ENCODE peak calls at places on chromosome 2, in eight cellular contexts. One of them, this sample, is unnamed.

GRCh38 chr2:233428008-233428407 is 73.7 kb downstream of the DGKD start:
- DNase-seq in adrenal gland: no peak
- DNase-seq in upper lobe of right lung: peak; percentile 37
- DNase-seq in tibial nerve: no peak
- DNase-seq in brain microvascular endothelial cell: no peak
- DNase-seq in PC-3: no peak
- DNase-seq in left ventricle myocardium inferior: no peak
- DNase-seq in GM23338: no peak
- DNase-seq in this sample: no peak

GRCh38 chr2:75157435-75157834 is 41.9 kb downstream of the TACR1 start:
- DNase-seq in adrenal gland: no peak
- DNase-seq in upper lobe of right lung: no peak
- DNase-seq in tibial nerve: no peak
- DNase-seq in brain microvascular endothelial cell: no peak
- DNase-seq in PC-3: peak; percentile 60
- DNase-seq in left ventricle myocardium inferior: no peak
- DNase-seq in GM23338: peak; percentile 54
- DNase-seq in this sample: no peak

GRCh38 chr2:70087703-70088507 is 628 bp downstream of the PCBP1 start:
- DNase-seq in adrenal gland: peak; percentile 72
- DNase-seq in upper lobe of right lung: peak; percentile 85
- DNase-seq in tibial nerve: no peak
- DNase-seq in brain microvascular endothelial cell: peak; percentile 41
- DNase-seq in PC-3: peak; percentile 41
- DNase-seq in left ventricle myocardium inferior: peak; percentile 36
- DNase-seq in GM23338: peak; percentile 52
- DNase-seq in this sample: no peak

GRCh38 chr2:54724560-54725342 is 1.3 kb downstream of the EML6 start:
- DNase-seq in adrenal gland: peak; percentile 44
- DNase-seq in upper lobe of right lung: peak; percentile 67
- DNase-seq in tibial nerve: no peak
- DNase-seq in brain microvascular endothelial cell: no peak
- DNase-seq in PC-3: peak; percentile 25
- DNase-seq in left ventricle myocardium inferior: peak; percentile 28
- DNase-seq in GM23338: peak; percentile 53
- DNase-seq in this sample: no peak

GRCh38 chr2:147456729-147457128 is 388.1 kb upstream of the ACVR2A start:
- DNase-seq in adrenal gland: no peak
- DNase-seq in upper lobe of right lung: no peak
- DNase-seq in tibial nerve: no peak
- DNase-seq in brain microvascular endothelial cell: no peak
- DNase-seq in PC-3: no peak
- DNase-seq in left ventricle myocardium inferior: no peak
- DNase-seq in GM23338: no peak
- DNase-seq in this sample: no peak

GRCh38 chr2:33518929-33519328 is 42.5 kb downstream of the RASGRP3 start:
- DNase-seq in adrenal gland: no peak
- DNase-seq in upper lobe of right lung: no peak
- DNase-seq in tibial nerve: no peak
- DNase-seq in brain microvascular endothelial cell: peak; percentile 20
- DNase-seq in PC-3: peak; percentile 80
- DNase-seq in left ventricle myocardium inferior: no peak
- DNase-seq in GM23338: no peak
- DNase-seq in this sample: peak; percentile 6

GRCh38 chr2:158928965-158929364 is 39.5 kb upstream of the TANC1 start:
- DNase-seq in adrenal gland: no peak
- DNase-seq in upper lobe of right lung: no peak
- DNase-seq in tibial nerve: no peak
- DNase-seq in brain microvascular endothelial cell: no peak
- DNase-seq in PC-3: peak; percentile 38
- DNase-seq in left ventricle myocardium inferior: no peak
- DNase-seq in GM23338: no peak
- DNase-seq in this sample: no peak

GRCh38 chr2:38863061-38863695 is 12.6 kb downstream of the DHX57 start:
- DNase-seq in adrenal gland: no peak
- DNase-seq in upper lobe of right lung: no peak
- DNase-seq in tibial nerve: no peak
- DNase-seq in brain microvascular endothelial cell: no peak
- DNase-seq in PC-3: no peak
- DNase-seq in left ventricle myocardium inferior: no peak
- DNase-seq in GM23338: no peak
- DNase-seq in this sample: peak; percentile 38

GRCh38 chr2:205758051-205758450 is 75.8 kb downstream of the NRP2 start:
- DNase-seq in adrenal gland: peak; percentile 68
- DNase-seq in upper lobe of right lung: no peak
- DNase-seq in tibial nerve: no peak
- DNase-seq in brain microvascular endothelial cell: peak; percentile 90
- DNase-seq in PC-3: peak; percentile 64
- DNase-seq in left ventricle myocardium inferior: no peak
- DNase-seq in GM23338: no peak
- DNase-seq in this sample: no peak

GRCh38 chr2:102306125-102306524 is 5.2 kb upstream of the IL1RL1 start:
- DNase-seq in adrenal gland: no peak
- DNase-seq in upper lobe of right lung: no peak
- DNase-seq in tibial nerve: no peak
- DNase-seq in brain microvascular endothelial cell: no peak
- DNase-seq in PC-3: no peak
- DNase-seq in left ventricle myocardium inferior: no peak
- DNase-seq in GM23338: no peak
- DNase-seq in this sample: no peak

GRCh38 chr2:43905388-43905803 is 66.6 kb downstream of the ABCG8 start:
- DNase-seq in adrenal gland: no peak
- DNase-seq in upper lobe of right lung: no peak
- DNase-seq in tibial nerve: no peak
- DNase-seq in brain microvascular endothelial cell: peak; percentile 5
- DNase-seq in PC-3: no peak
- DNase-seq in left ventricle myocardium inferior: no peak
- DNase-seq in GM23338: no peak
- DNase-seq in this sample: peak; percentile 10

GRCh38 chr2:46632349-46632748 is 153.0 kb downstream of the TMEM247 start:
- DNase-seq in adrenal gland: no peak
- DNase-seq in upper lobe of right lung: no peak
- DNase-seq in tibial nerve: no peak
- DNase-seq in brain microvascular endothelial cell: no peak
- DNase-seq in PC-3: peak; percentile 86
- DNase-seq in left ventricle myocardium inferior: no peak
- DNase-seq in GM23338: peak; percentile 75
- DNase-seq in this sample: no peak

GRCh38 chr2:97996679-97997078 is 931 bp upstream of the TMEM131 start:
- DNase-seq in adrenal gland: no peak
- DNase-seq in upper lobe of right lung: peak; percentile 59
- DNase-seq in tibial nerve: no peak
- DNase-seq in brain microvascular endothelial cell: no peak
- DNase-seq in PC-3: no peak
- DNase-seq in left ventricle myocardium inferior: no peak
- DNase-seq in GM23338: peak; percentile 4
- DNase-seq in this sample: no peak

GRCh38 chr2:120763931-120764330 is 28.3 kb downstream of the GLI2 start:
- DNase-seq in adrenal gland: no peak
- DNase-seq in upper lobe of right lung: peak; percentile 40
- DNase-seq in tibial nerve: no peak
- DNase-seq in brain microvascular endothelial cell: no peak
- DNase-seq in PC-3: no peak
- DNase-seq in left ventricle myocardium inferior: no peak
- DNase-seq in GM23338: no peak
- DNase-seq in this sample: no peak

GRCh38 chr2:156331572-156332451 is 709 bp downstream of the NR4A2 start:
- DNase-seq in adrenal gland: peak; percentile 89
- DNase-seq in upper lobe of right lung: peak; percentile 88
- DNase-seq in tibial nerve: peak; percentile 75
- DNase-seq in brain microvascular endothelial cell: peak; percentile 83
- DNase-seq in PC-3: peak; percentile 69
- DNase-seq in left ventricle myocardium inferior: peak; percentile 50
- DNase-seq in GM23338: peak; percentile 77
- DNase-seq in this sample: no peak

GRCh38 chr2:123870877-123871276 is 154.2 kb upstream of the CNTNAP5 start:
- DNase-seq in adrenal gland: no peak
- DNase-seq in upper lobe of right lung: no peak
- DNase-seq in tibial nerve: no peak
- DNase-seq in brain microvascular endothelial cell: no peak
- DNase-seq in PC-3: no peak
- DNase-seq in left ventricle myocardium inferior: no peak
- DNase-seq in GM23338: peak; percentile 7
- DNase-seq in this sample: no peak

GRCh38 chr2:222939979-222940378 is 79.1 kb downstream of the ACSL3 start:
- DNase-seq in adrenal gland: no peak
- DNase-seq in upper lobe of right lung: no peak
- DNase-seq in tibial nerve: no peak
- DNase-seq in brain microvascular endothelial cell: no peak
- DNase-seq in PC-3: no peak
- DNase-seq in left ventricle myocardium inferior: no peak
- DNase-seq in GM23338: no peak
- DNase-seq in this sample: no peak

GRCh38 chr2:240981273-240981672 is 17.1 kb upstream of the SNED1 start:
- DNase-seq in adrenal gland: no peak
- DNase-seq in upper lobe of right lung: peak; percentile 23
- DNase-seq in tibial nerve: no peak
- DNase-seq in brain microvascular endothelial cell: no peak
- DNase-seq in PC-3: no peak
- DNase-seq in left ventricle myocardium inferior: no peak
- DNase-seq in GM23338: no peak
- DNase-seq in this sample: no peak

DNA sequence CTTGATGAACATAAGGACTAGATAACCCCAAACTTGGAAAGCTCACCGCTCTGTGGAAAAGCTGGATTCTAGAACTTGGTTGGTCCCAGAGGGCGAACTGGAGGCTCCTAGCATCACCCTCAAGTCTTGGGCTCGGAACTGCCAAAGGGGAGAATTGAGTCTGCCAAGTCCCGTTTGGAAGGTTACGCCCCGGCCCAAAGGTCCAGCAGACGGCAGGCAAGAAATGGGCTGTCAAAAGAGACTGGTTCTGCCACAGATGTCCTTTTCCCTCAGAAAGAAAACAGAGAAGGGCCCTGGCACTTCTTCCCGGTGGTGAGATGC is 182.2 kb downstream of the ANAPC1 start:
- DNase-seq in adrenal gland: no peak
- DNase-seq in upper lobe of right lung: no peak
- DNase-seq in tibial nerve: no peak
- DNase-seq in brain microvascular endothelial cell: no peak
- DNase-seq in PC-3: no peak
- DNase-seq in left ventricle myocardium inferior: no peak
- DNase-seq in GM23338: no peak
- DNase-seq in this sample: no peak
- H3K4me3 ChIP-seq in adrenal gland: no peak overlapping the region
- H3K4me3 ChIP-seq in upper lobe of right lung: no peak overlapping the region
- H3K4me3 ChIP-seq in tibial nerve: no peak overlapping the region
- H3K4me3 ChIP-seq in brain microvascular endothelial cell: no peak overlapping the region
- H3K4me3 ChIP-seq in PC-3: no peak overlapping the region
- H3K4me3 ChIP-seq in left ventricle myocardium inferior: no peak overlapping the region
- H3K4me3 ChIP-seq in GM23338: no peak overlapping the region
- H3K4me3 ChIP-seq in this sample: no peak overlapping the region

GRCh38 chr2:219520079-219520478 is 5.8 kb downstream of the ASIC4 start:
- DNase-seq in adrenal gland: no peak
- DNase-seq in upper lobe of right lung: no peak
- DNase-seq in tibial nerve: no peak
- DNase-seq in brain microvascular endothelial cell: no peak
- DNase-seq in PC-3: no peak
- DNase-seq in left ventricle myocardium inferior: no peak
- DNase-seq in GM23338: no peak
- DNase-seq in this sample: no peak

GRCh38 chr2:219521066-219521880 is 7.0 kb downstream of the ASIC4 start:
- DNase-seq in adrenal gland: peak; percentile 65
- DNase-seq in upper lobe of right lung: no peak
- DNase-seq in tibial nerve: no peak
- DNase-seq in brain microvascular endothelial cell: no peak
- DNase-seq in PC-3: peak; percentile 61
- DNase-seq in left ventricle myocardium inferior: no peak
- DNase-seq in GM23338: peak; percentile 88
- DNase-seq in this sample: no peak

GRCh38 chr2:219524817-219525216 is 10.5 kb downstream of the ASIC4 start:
- DNase-seq in adrenal gland: no peak
- DNase-seq in upper lobe of right lung: no peak
- DNase-seq in tibial nerve: no peak
- DNase-seq in brain microvascular endothelial cell: no peak
- DNase-seq in PC-3: no peak
- DNase-seq in left ventricle myocardium inferior: no peak
- DNase-seq in GM23338: no peak
- DNase-seq in this sample: no peak

GRCh38 chr2:219523031-219523671 is 8.9 kb downstream of the ASIC4 start:
- DNase-seq in adrenal gland: no peak
- DNase-seq in upper lobe of right lung: no peak
- DNase-seq in tibial nerve: no peak
- DNase-seq in brain microvascular endothelial cell: no peak
- DNase-seq in PC-3: no peak
- DNase-seq in left ventricle myocardium inferior: no peak
- DNase-seq in GM23338: peak; percentile 84
- DNase-seq in this sample: no peak

GRCh38 chr2:219522111-219523030 is 8.1 kb downstream of the ASIC4 start:
- DNase-seq in adrenal gland: peak; percentile 31
- DNase-seq in upper lobe of right lung: no peak
- DNase-seq in tibial nerve: no peak
- DNase-seq in brain microvascular endothelial cell: peak; percentile 44
- DNase-seq in PC-3: peak; percentile 51
- DNase-seq in left ventricle myocardium inferior: no peak
- DNase-seq in GM23338: peak; percentile 92
- DNase-seq in this sample: no peak
- H3K4me3 ChIP-seq in adrenal gland: peak overlapping the region; percentile 25
- H3K4me3 ChIP-seq in upper lobe of right lung: no peak overlapping the region
- H3K4me3 ChIP-seq in tibial nerve: peak overlapping the region; percentile 1
- H3K4me3 ChIP-seq in brain microvascular endothelial cell: peak overlapping the region; percentile 17
- H3K4me3 ChIP-seq in PC-3: no peak overlapping the region
- H3K4me3 ChIP-seq in left ventricle myocardium inferior: peak overlapping the region; percentile 49
- H3K4me3 ChIP-seq in GM23338: peak overlapping the region; percentile 64
- H3K4me3 ChIP-seq in this sample: peak overlapping the region; percentile 40

DNA sequence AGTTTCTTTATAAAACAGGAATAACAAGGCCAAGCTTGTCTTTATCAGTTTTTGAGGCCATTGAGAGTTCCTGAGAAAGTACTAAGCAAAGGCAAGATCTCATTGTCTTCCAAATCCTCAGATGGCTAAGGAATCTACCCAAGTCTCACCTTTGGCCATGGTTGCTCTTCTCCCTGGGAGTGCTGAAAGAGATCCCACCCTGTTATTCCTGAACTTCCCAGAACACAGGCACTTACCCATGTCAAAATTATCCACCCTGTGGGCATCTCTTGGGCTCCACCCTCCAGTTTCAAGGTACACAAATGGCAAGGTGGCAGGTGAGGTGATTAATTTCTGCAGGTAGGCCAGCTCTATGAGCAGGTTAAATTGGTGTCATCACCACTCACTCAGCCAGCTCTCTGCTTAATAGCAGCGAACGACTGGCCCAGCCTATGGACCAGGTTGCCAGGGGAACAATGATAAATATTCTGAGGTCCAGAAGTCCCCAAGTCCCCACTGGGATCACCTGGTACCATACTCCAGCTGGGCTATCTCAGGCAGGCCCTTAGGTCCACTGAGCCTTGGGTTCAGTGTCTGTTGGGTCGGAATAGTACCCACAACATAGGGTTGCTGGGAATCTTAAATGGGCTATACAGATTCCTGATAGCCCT is 2.3 kb upstream of the SPRED2 start:
- DNase-seq in adrenal gland: no peak
- DNase-seq in upper lobe of right lung: no peak
- DNase-seq in tibial nerve: no peak
- DNase-seq in brain microvascular endothelial cell: no peak
- DNase-seq in PC-3: no peak
- DNase-seq in left ventricle myocardium inferior: no peak
- DNase-seq in GM23338: peak; percentile 72
- DNase-seq in this sample: no peak
- H3K4me3 ChIP-seq in adrenal gland: no peak overlapping the region
- H3K4me3 ChIP-seq in upper lobe of right lung: no peak overlapping the region
- H3K4me3 ChIP-seq in tibial nerve: no peak overlapping the region
- H3K4me3 ChIP-seq in brain microvascular endothelial cell: no peak overlapping the region
- H3K4me3 ChIP-seq in PC-3: no peak overlapping the region
- H3K4me3 ChIP-seq in left ventricle myocardium inferior: peak overlapping the region; percentile 82
- H3K4me3 ChIP-seq in GM23338: peak overlapping the region; percentile 89
- H3K4me3 ChIP-seq in this sample: peak overlapping the region; percentile 71

GRCh38 chr2:142042536-142043199 is 88.1 kb downstream of the LRP1B start:
- DNase-seq in adrenal gland: no peak
- DNase-seq in upper lobe of right lung: no peak
- DNase-seq in tibial nerve: no peak
- DNase-seq in brain microvascular endothelial cell: no peak
- DNase-seq in PC-3: peak; percentile 16
- DNase-seq in left ventricle myocardium inferior: no peak
- DNase-seq in GM23338: no peak
- DNase-seq in this sample: no peak
- H3K4me3 ChIP-seq in adrenal gland: no peak overlapping the region
- H3K4me3 ChIP-seq in upper lobe of right lung: no peak overlapping the region
- H3K4me3 ChIP-seq in tibial nerve: no peak overlapping the region
- H3K4me3 ChIP-seq in brain microvascular endothelial cell: no peak overlapping the region
- H3K4me3 ChIP-seq in PC-3: no peak overlapping the region
- H3K4me3 ChIP-seq in left ventricle myocardium inferior: no peak overlapping the region
- H3K4me3 ChIP-seq in GM23338: no peak overlapping the region
- H3K4me3 ChIP-seq in this sample: no peak overlapping the region

This sample was measured in epithelial cell of proximal tubule.